ENCODE peak calls at places on chromosomes 11 and 22, in ten cellular contexts. I, O, R, A, B, U, S, D, C and G are unnamed samples.

GRCh38 chr22:32533265-32534068 is 58.9 kb downstream of the FBXO7 start:
- DNase-seq in I (peak), O (no peak), R (no peak), A (no peak), B (no peak), U (no peak), S (no peak), D (no peak), C (no peak), G (no peak)

GRCh38 chr22:45490836-45491235 is 11.8 kb upstream of the FBLN1 start:
- DNase-seq in I (no peak), O (no peak), R (no peak), A (no peak), B (peak), U (no peak), S (no peak), D (no peak), C (no peak), G (no peak)

GRCh38 chr11:289145-289705 is 299 bp downstream of the PGGHG start:
- DNase-seq in I (no peak), O (peak), R (no peak), A (no peak), B (no peak), U (no peak), S (peak), D (no peak), C (no peak), G (no peak)

GRCh38 chr11:95147364-95147905 is 57.8 kb downstream of the ENDOD1 start:
- DNase-seq in I (peak), O (no peak), R (peak), A (no peak), B (no peak), U (no peak), S (no peak), D (no peak), C (peak), G (no peak)

GRCh38 chr22:39496131-39496838 is 5.8 kb upstream of the MIEF1 start:
- DNase-seq in I (peak), O (peak), R (peak), A (peak), B (peak), U (peak), S (peak), D (peak), C (peak), G (no peak)

GRCh38 chr11:8839957-8840945 is 70.7 kb upstream of the AKIP1 start:
- DNase-seq in I (no peak), O (no peak), R (no peak), A (no peak), B (no peak), U (peak), S (no peak), D (peak), C (peak), G (no peak)

GRCh38 chr11:122220321-122220720 is 104.3 kb upstream of the BLID start:
- DNase-seq in I (peak), O (no peak), R (no peak), A (no peak), B (no peak), U (no peak), S (no peak), D (no peak), C (peak), G (no peak)

GRCh38 chr22:50627914-50628542 is at the start of gene ARSA:
- DNase-seq in I (peak), O (peak), R (peak), A (peak), B (peak), U (peak), S (peak), D (peak), C (peak), G (peak)

GRCh38 chr22:44381761-44382454 is 69.2 kb upstream of the SHISAL1 start:
- DNase-seq in I (no peak), O (peak), R (no peak), A (no peak), B (peak), U (no peak), S (peak), D (no peak), C (no peak), G (no peak)

GRCh38 chr11:77747381-77747969 is 73.0 kb downstream of the RSF1 start:
- DNase-seq in I (no peak), O (no peak), R (no peak), A (no peak), B (no peak), U (no peak), S (no peak), D (no peak), C (peak), G (no peak)

GRCh38 chr22:39580795-39581194 is 10.2 kb downstream of the CACNA1I start:
- DNase-seq in I (no peak), O (no peak), R (no peak), A (no peak), B (no peak), U (no peak), S (no peak), D (no peak), C (no peak), G (no peak)

GRCh38 chr11:122780296-122780949 is 57.9 kb upstream of the CRTAM start:
- DNase-seq in I (no peak), O (no peak), R (no peak), A (no peak), B (no peak), U (no peak), S (no peak), D (no peak), C (no peak), G (no peak)

GRCh38 chr11:68584991-68585524 is 99.3 kb upstream of the GAL start:
- DNase-seq in I (no peak), O (no peak), R (no peak), A (no peak), B (no peak), U (peak), S (no peak), D (no peak), C (no peak), G (no peak)

DNA sequence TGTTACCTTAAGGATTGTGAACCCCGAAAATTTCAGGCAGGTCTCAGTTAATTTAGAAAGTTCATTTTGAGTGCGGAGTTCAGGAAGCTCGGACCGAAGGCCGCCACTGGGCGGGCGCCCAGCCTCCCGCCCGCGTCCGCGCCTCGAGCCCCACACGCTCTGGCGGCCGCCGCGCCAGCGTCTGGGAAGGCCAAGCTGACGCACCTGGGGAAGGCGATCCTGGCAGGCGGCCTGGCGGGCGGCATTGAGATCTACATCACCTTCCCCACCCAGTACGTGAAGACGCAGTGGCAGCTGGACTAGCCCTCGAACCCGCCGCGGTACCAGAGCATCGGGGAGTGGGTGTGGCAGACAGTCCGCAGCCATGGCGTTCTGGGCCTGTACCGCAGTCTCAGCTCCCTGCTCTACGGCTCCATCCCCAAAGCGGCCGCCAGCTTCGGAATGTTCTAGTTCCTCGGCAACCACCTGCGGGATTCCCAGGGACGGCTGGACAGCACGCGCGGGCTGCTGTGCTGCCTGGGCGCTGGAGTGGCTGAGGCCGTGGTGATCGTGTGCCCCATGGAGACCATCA is 79.5 kb downstream of the CCDC83 start:
- DNase-seq in I (peak), O (no peak), R (no peak), A (peak), B (no peak), U (no peak), S (no peak), D (no peak), C (no peak), G (no peak)
- H3K4me3 ChIP-seq in I (peak), O (no peak), R (no peak), A (no peak), B (no peak), U (peak), S (peak), D (no peak), C (peak), G (no peak)

DNA sequence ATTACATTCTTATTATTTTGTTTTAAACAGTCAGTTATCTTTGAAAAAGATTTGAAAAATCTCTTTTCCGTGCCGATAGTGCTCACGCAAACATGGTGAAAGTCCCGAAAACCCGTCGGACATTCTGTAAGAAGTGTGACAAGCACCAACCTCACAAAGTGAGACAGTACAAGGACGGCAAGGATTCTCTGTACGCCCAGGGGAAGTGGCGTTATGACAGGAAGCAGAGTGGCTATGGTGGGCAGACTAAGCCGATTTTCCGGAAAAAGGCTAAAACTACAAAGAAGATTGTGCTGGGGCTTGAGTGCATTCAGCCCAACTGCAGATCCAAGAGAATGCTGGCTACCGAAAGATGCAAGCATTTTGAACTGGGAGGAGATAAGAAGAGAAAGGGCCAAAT is 28.7 kb upstream of the CTSD start:
- DNase-seq in I (no peak), O (no peak), R (no peak), A (no peak), B (no peak), U (no peak), S (no peak), D (no peak), C (no peak), G (no peak)
- H3K4me3 ChIP-seq in I (no peak), O (no peak), R (no peak), A (no peak), B (no peak), U (no peak), S (no peak), D (no peak), C (no peak), G (no peak)

GRCh38 chr22:35834080-35834479 is 116.4 kb downstream of the APOL5 start:
- DNase-seq in I (no peak), O (no peak), R (no peak), A (no peak), B (no peak), U (no peak), S (no peak), D (no peak), C (no peak), G (no peak)
- H3K4me3 ChIP-seq in I (peak), O (no peak), R (no peak), A (no peak), B (no peak), U (no peak), S (no peak), D (no peak), C (peak), G (no peak)

GRCh38 chr11:12694182-12694531 is 19.9 kb downstream of the TEAD1 start:
- DNase-seq in I (peak), O (no peak), R (no peak), A (no peak), B (no peak), U (no peak), S (no peak), D (no peak), C (peak), G (no peak)
- H3K4me3 ChIP-seq in I (peak), O (no peak), R (peak), A (no peak), B (peak), U (no peak), S (peak), D (no peak), C (no peak), G (no peak)

DNA sequence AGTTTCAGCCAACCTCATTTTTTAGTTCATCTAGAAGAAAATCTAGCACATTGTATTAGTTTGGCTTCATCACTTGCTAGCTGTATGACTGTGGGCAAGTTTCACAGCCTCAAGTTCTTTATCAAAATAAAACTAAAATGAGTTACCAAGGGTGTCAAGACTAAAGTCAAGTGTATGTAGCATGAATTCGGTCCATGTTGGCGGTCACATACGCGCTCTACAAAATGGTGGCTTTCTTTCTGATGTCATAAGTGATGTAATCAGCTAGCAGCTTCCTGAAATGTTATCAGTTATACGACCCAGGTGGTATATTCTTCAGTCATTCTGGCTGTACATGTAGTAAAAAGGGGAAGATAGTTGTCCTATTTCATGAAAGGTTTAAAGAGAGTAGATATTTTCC is 50.5 kb downstream of the POLD3 start:
- DNase-seq in I (no peak), O (no peak), R (no peak), A (no peak), B (no peak), U (no peak), S (no peak), D (no peak), C (no peak), G (no peak)
- H3K4me3 ChIP-seq in I (no peak), O (no peak), R (no peak), A (no peak), B (no peak), U (no peak), S (no peak), D (no peak), C (no peak), G (no peak)

DNA sequence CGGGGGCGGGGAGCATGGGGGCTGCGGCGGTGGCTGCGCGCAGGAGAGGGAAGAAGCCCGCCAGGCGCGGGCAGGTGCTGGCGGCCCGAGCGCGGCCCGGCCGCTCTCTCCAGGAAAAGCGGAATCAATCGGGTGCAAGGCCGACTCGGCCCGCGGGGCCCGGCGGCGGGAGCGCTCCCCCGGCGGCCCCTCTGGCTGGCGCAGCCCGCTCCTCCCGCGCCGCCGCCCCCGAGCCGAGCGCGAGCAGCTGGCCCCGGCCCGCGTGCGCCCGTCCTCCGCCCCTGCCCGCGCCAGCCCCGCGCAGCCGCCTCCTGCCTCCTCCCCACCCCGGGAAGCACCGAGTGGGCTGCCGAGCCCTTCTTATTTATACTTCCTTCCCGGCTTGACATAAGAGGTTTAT is at the start of gene ADAMTS8:
- DNase-seq in I (no peak), O (no peak), R (no peak), A (no peak), B (peak), U (no peak), S (no peak), D (no peak), C (no peak), G (no peak)
- H3K4me3 ChIP-seq in I (no peak), O (no peak), R (no peak), A (peak), B (peak), U (peak), S (peak), D (no peak), C (peak), G (no peak)

GRCh38 chr11:75462117-75462653 is 29.2 kb upstream of the KLHL35 start:
- DNase-seq in I (no peak), O (no peak), R (no peak), A (no peak), B (no peak), U (no peak), S (no peak), D (no peak), C (no peak), G (no peak)
- H3K4me3 ChIP-seq in I (no peak), O (no peak), R (no peak), A (no peak), B (no peak), U (no peak), S (no peak), D (no peak), C (no peak), G (no peak)

DNA sequence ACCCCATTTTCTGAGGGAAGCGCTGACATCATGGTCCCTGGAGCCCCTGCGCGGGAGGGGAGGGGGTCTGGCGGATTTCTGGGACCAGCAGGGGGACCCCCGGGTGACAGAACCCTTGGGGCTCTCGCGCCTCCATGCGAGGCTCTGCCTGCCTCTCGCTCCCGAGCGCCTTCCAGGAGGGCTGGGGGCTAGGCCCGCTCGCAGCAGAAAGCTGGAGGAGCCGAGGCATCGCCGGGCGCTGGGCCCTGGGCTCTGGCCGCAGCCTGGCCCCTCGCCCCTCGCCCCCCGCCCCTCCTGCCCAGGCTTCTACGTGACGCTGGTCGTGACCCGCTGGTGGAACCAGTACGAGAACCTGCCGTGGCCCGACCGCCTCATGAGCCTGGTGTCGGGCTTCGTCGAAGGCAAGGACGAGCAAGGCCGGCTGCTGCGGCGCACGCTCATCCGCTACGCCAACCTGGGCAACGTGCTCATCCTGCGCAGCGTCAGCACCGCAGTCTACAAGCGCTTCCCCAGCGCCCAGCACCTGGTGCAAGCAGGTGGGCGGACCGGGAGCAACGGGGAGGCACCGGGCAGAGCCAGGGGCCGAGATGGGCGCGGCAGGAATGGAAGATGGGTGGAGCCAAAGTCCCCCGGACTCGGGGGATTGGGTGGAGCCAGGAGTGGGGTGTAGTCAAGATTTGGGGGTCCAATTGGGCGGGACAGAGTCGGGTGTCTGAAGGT is 5.4 kb downstream of the BEST1 start:
- DNase-seq in I (no peak), O (no peak), R (no peak), A (peak), B (peak), U (no peak), S (peak), D (peak), C (no peak), G (no peak)
- H3K4me3 ChIP-seq in I (peak), O (no peak), R (no peak), A (no peak), B (peak), U (peak), S (peak), D (no peak), C (peak), G (no peak)